ENCODE peak calls at places on chromosomes 13 and 19, in nine cellular contexts. F, M, L, Y, I, C, B, U and N are unnamed samples.

GRCh38 chr13:99007414-99007986 is 29.6 kb upstream of the DOCK9 start:
- DNase-seq in B (no peak), C (no peak), L (no peak), Y (no peak), M (no peak), U (no peak), I (no peak), F (no peak), N (no peak)

GRCh38 chr19:40416918-40417713 is 3.9 kb upstream of the PRX start:
- DNase-seq in Y (no peak), F (no peak), C (peak; percentile 63), M (no peak), L (no peak), B (no peak), I (no peak), U (no peak), N (no peak)

GRCh38 chr19:41748012-41748411 is 7.3 kb upstream of the CEACAM6 start:
- DNase-seq in Y (no peak), F (no peak), B (no peak), L (no peak), M (no peak), U (no peak), I (no peak), C (no peak), N (no peak)

GRCh38 chr19:58380037-58380735 is 644 bp downstream of the ZNF837 start:
- DNase-seq in M (no peak), B (no peak), Y (no peak), U (no peak), L (no peak), C (no peak), I (no peak), F (no peak), N (no peak)

GRCh38 chr19:50551713-50552187 is 16.5 kb downstream of the LRRC4B start:
- DNase-seq in L (no peak), C (no peak), M (no peak), U (peak; percentile 35), Y (no peak), B (no peak), I (peak; percentile 74), F (no peak), N (no peak)

GRCh38 chr13:44843403-44843802 is 145.9 kb downstream of the NUFIP1 start:
- DNase-seq in F (no peak), Y (no peak), B (no peak), I (no peak), M (no peak), C (peak; percentile 76), L (no peak), U (no peak), N (no peak)

GRCh38 chr13:51942189-51942588 is 69.1 kb downstream of the ATP7B start:
- DNase-seq in I (no peak), L (no peak), F (no peak), C (no peak), B (peak; percentile 15), M (no peak), U (no peak), Y (no peak), N (no peak)

GRCh38 chr13:75079226-75079625 is 402.7 kb downstream of the TBC1D4 start:
- DNase-seq in Y (no peak), M (no peak), U (no peak), B (no peak), I (no peak), C (peak; percentile 5), F (no peak), L (no peak), N (no peak)

GRCh38 chr13:81874681-81875661 is 1534.0 kb upstream of the SPRY2 start:
- DNase-seq in C (peak; percentile 52), Y (no peak), B (no peak), M (no peak), I (no peak), L (no peak), U (no peak), F (no peak), N (no peak)

GRCh38 chr19:15551183-15552004 is 43.1 kb downstream of the CYP4F22 start:
- DNase-seq in U (peak; percentile 9), L (peak; percentile 51), I (no peak), Y (no peak), B (peak; percentile 67), M (no peak), F (peak; percentile 60), C (no peak), N (no peak)